ENCODE peak calls at places on chromosomes 12 and 14, in ten cellular contexts. X is psoas muscle, V is AG09309, K is HFF-Myc, C is GM12865, N is A549, S is sigmoid colon, P is IMR-90, W is uterus, G is dorsolateral prefrontal cortex. M is an unnamed sample.
A peak's percentile ranks its signal among the peaks of the same experiment; 100 is the strongest.

GRCh38 chr14:59632381-59632780 is 55.8 kb upstream of the CCDC175 start:
- DNase-seq in C (peak; percentile 55), K (no peak), N (peak; percentile 39), X (no peak), S (no peak), G (no peak), P (peak; percentile 6), W (no peak), V (no peak), M (no peak)

GRCh38 chr14:56025191-56025590 is 93.0 kb upstream of the PELI2 start:
- DNase-seq in C (no peak), G (no peak), S (no peak), V (no peak), X (no peak), P (no peak), W (no peak), K (no peak), N (no peak), M (no peak)

GRCh38 chr12:57632898-57633825 is at the start of gene B4GALNT1:
- DNase-seq in X (peak; percentile 66), S (peak; percentile 75), W (peak; percentile 28), C (peak; percentile 69), G (no peak), P (peak; percentile 45), N (peak; percentile 86), K (no peak), V (no peak), M (no peak)

GRCh38 chr12:126112141-126112540 is 1046.9 kb downstream of the AACS start:
- DNase-seq in X (no peak), P (no peak), V (no peak), N (no peak), K (no peak), S (no peak), G (no peak), W (no peak), C (no peak), M (no peak)

GRCh38 chr14:61091657-61092273 is 110.7 kb downstream of the SLC38A6 start:
- DNase-seq in S (no peak), K (no peak), C (no peak), P (no peak), G (no peak), N (no peak), V (no peak), W (no peak), X (no peak), M (no peak)

GRCh38 chr14:104048758-104049496 is 36.6 kb upstream of the ASPG start:
- DNase-seq in P (no peak), V (no peak), N (no peak), X (no peak), W (no peak), G (no peak), K (no peak), S (no peak), C (peak; percentile 37), M (no peak)

GRCh38 chr14:30763891-30764290 is 110.5 kb upstream of the COCH start:
- DNase-seq in V (no peak), W (no peak), K (no peak), N (no peak), S (no peak), C (no peak), P (no peak), G (no peak), X (no peak), M (no peak)

GRCh38 chr12:58000499-58000898 is 59.1 kb downstream of the ATP23 start:
- DNase-seq in C (no peak), K (no peak), W (no peak), P (no peak), G (no peak), V (no peak), X (no peak), N (no peak), S (no peak), M (no peak)

GRCh38 chr14:54329082-54329695 is 67.6 kb upstream of the CDKN3 start:
- DNase-seq in G (no peak), V (peak; percentile 42), X (peak; percentile 20), K (peak; percentile 76), W (peak; percentile 20), S (no peak), N (peak; percentile 70), P (peak; percentile 61), C (peak; percentile 65), M (peak; percentile 57)

GRCh38 chr14:69043598-69044267 is 64.6 kb upstream of the ACTN1 start:
- DNase-seq in C (no peak), G (no peak), P (peak; percentile 77), N (no peak), S (peak; percentile 79), X (peak; percentile 19), W (peak; percentile 68), K (no peak), V (no peak), M (peak; percentile 61)

GRCh38 chr12:66066071-66066928 is 64.2 kb downstream of the LLPH start:
- DNase-seq in K (peak; percentile 83), S (no peak), N (no peak), W (no peak), X (no peak), P (peak; percentile 76), G (no peak), C (peak; percentile 89), V (no peak), M (no peak)

GRCh38 chr12:105409881-105410471 is 79.5 kb downstream of the C12orf75 start:
- DNase-seq in W (peak; percentile 39), G (no peak), K (no peak), C (no peak), S (no peak), N (no peak), P (no peak), V (no peak), X (peak; percentile 30), M (peak; percentile 62)

GRCh38 chr12:60173213-60174170 is 577.7 kb downstream of the SLC16A7 start:
- DNase-seq in K (no peak), V (no peak), C (no peak), X (no peak), S (no peak), G (no peak), N (no peak), W (no peak), P (no peak), M (no peak)

GRCh38 chr14:100537701-100538565 is 49.3 kb downstream of the BEGAIN start:
- DNase-seq in C (no peak), V (no peak), P (no peak), N (no peak), G (peak; percentile 79), W (peak; percentile 18), X (peak; percentile 17), K (no peak), S (peak; percentile 66), M (peak; percentile 11)

GRCh38 chr14:48575772-48576171 is 900.4 kb upstream of the MDGA2 start:
- DNase-seq in C (no peak), N (no peak), S (no peak), K (no peak), X (no peak), G (no peak), V (no peak), W (no peak), P (no peak), M (no peak)

GRCh38 chr12:75058228-75058627 is 151.4 kb downstream of the KCNC2 start:
- DNase-seq in G (no peak), N (no peak), P (peak; percentile 2), K (no peak), W (no peak), X (no peak), V (no peak), S (no peak), C (no peak), M (no peak)
- TF ChIP-seq CTCF in G (no peak), N (peak; percentile 13), P (peak; percentile 22), K (no peak), W (no peak), X (peak; percentile 24), V (no peak), S (no peak), C (no peak), M (no peak)

GRCh38 chr14:73770977-73771847 is 57.0 kb upstream of the PNMA1 start:
- DNase-seq in X (no peak), K (no peak), W (no peak), P (no peak), C (no peak), N (no peak), G (no peak), V (no peak), S (no peak), M (no peak)
- H3K4me3 ChIP-seq in X (peak overlapping the region; percentile 5), K (no peak overlapping the region), W (no peak overlapping the region), P (no peak overlapping the region), C (peak overlapping the region; percentile 49), N (no peak overlapping the region), G (no peak overlapping the region), V (no peak overlapping the region), S (no peak overlapping the region), M (no peak overlapping the region)

GRCh38 chr12:12004524-12004923 is 66.2 kb upstream of the BCL2L14 start:
- DNase-seq in K (no peak), W (no peak), P (no peak), S (no peak), N (no peak), X (no peak), C (no peak), G (no peak), V (no peak), M (no peak)

GRCh38 chr12:12003609-12004008 is 67.1 kb upstream of the BCL2L14 start:
- DNase-seq in W (no peak), X (no peak), S (no peak), G (no peak), N (no peak), C (no peak), V (no peak), P (no peak), K (no peak), M (no peak)

GRCh38 chr12:11998944-11999315 is 71.8 kb upstream of the BCL2L14 start:
- DNase-seq in W (no peak), C (no peak), S (no peak), N (no peak), X (no peak), G (no peak), P (no peak), K (no peak), V (no peak), M (no peak)
- TF ChIP-seq CTCF in W (no peak), C (no peak), S (no peak), N (no peak), X (no peak), G (no peak), P (no peak), K (no peak), V (no peak), M (no peak)

GRCh38 chr12:47882796-47883546 is 21.8 kb downstream of the VDR start:
- DNase-seq in C (peak; percentile 89), G (no peak), K (no peak), N (no peak), V (no peak), X (no peak), S (peak; percentile 64), P (no peak), W (no peak), M (no peak)

GRCh38 chr12:47884501-47884900 is 20.3 kb downstream of the VDR start:
- DNase-seq in C (no peak), K (no peak), V (no peak), X (no peak), N (no peak), S (no peak), W (no peak), P (no peak), G (no peak), M (no peak)

GRCh38 chr12:47881041-47881440 is 23.8 kb downstream of the VDR start:
- DNase-seq in N (no peak), X (no peak), W (no peak), C (no peak), V (no peak), S (no peak), K (no peak), G (no peak), P (no peak), M (no peak)

GRCh38 chr12:47883663-47884195 is 21.1 kb downstream of the VDR start:
- DNase-seq in N (no peak), S (no peak), C (no peak), W (no peak), G (no peak), K (no peak), V (no peak), X (no peak), P (no peak), M (peak; percentile 41)

GRCh38 chr12:47881826-47882427 is 22.9 kb downstream of the VDR start:
- DNase-seq in P (peak; percentile 97), G (no peak), S (peak; percentile 74), K (peak; percentile 84), N (peak; percentile 20), W (peak; percentile 41), X (peak; percentile 43), V (peak; percentile 98), C (no peak), M (peak; percentile 75)
- H3K4me3 ChIP-seq in P (no peak overlapping the region), G (no peak overlapping the region), S (no peak overlapping the region), K (no peak overlapping the region), N (no peak overlapping the region), W (no peak overlapping the region), X (no peak overlapping the region), V (no peak overlapping the region), C (peak overlapping the region; percentile 38), M (no peak overlapping the region)

M was measured in tibial artery.